ENCODE peak calls at places on chromosomes 3 and 15, in eight cellular contexts. I, Q, S, V, G, N, O and Y are unnamed samples.

GRCh38 chr3:167305340-167305739 is 74.8 kb downstream of the ZBBX start:
- DNase-seq in I (no peak), Q (no peak), S (no peak), V (no peak), G (no peak), N (no peak), O (no peak), Y (no peak)

GRCh38 chr15:32873292-32874114 is 155.7 kb downstream of the GREM1 start:
- DNase-seq in I (no peak), Q (no peak), S (no peak), V (no peak), G (no peak), N (no peak), O (no peak), Y (no peak)

GRCh38 chr3:102926618-102927017 is 491.8 kb downstream of the ZPLD1 start:
- DNase-seq in I (peak), Q (no peak), S (no peak), V (no peak), G (no peak), N (no peak), O (no peak), Y (no peak)

GRCh38 chr3:188749010-188749617 is 422.7 kb upstream of the TPRG1 start:
- DNase-seq in I (peak), Q (no peak), S (peak), V (peak), G (no peak), N (peak), O (no peak), Y (no peak)

GRCh38 chr3:184732133-184732532 is 20.3 kb upstream of the MAGEF1 start:
- DNase-seq in I (no peak), Q (no peak), S (no peak), V (no peak), G (no peak), N (no peak), O (no peak), Y (no peak)

GRCh38 chr3:54713455-54713854 is 214.4 kb downstream of the LRTM1 start:
- DNase-seq in I (peak), Q (no peak), S (no peak), V (no peak), G (no peak), N (no peak), O (no peak), Y (no peak)

GRCh38 chr15:70358011-70358819 is 260.5 kb upstream of the TLE3 start:
- DNase-seq in I (no peak), Q (no peak), S (no peak), V (no peak), G (no peak), N (no peak), O (no peak), Y (no peak)

GRCh38 chr3:128285042-128285924 is 132.0 kb downstream of the EEFSEC start:
- DNase-seq in I (no peak), Q (no peak), S (no peak), V (peak), G (no peak), N (no peak), O (no peak), Y (no peak)

GRCh38 chr15:44435893-44436667 is 8.7 kb downstream of the CTDSPL2 start:
- DNase-seq in I (no peak), Q (no peak), S (no peak), V (no peak), G (no peak), N (no peak), O (no peak), Y (no peak)

GRCh38 chr15:31264534-31265089 is 62.0 kb upstream of the KLF13 start:
- DNase-seq in I (no peak), Q (peak), S (no peak), V (no peak), G (no peak), N (no peak), O (no peak), Y (no peak)

GRCh38 chr3:192042116-192042515 is 581.2 kb downstream of the PYDC2 start:
- DNase-seq in I (no peak), Q (no peak), S (no peak), V (no peak), G (no peak), N (no peak), O (no peak), Y (no peak)

GRCh38 chr3:149736180-149737100 is 15.8 kb downstream of the COMMD2 start:
- DNase-seq in I (no peak), Q (no peak), S (no peak), V (no peak), G (no peak), N (no peak), O (peak), Y (no peak)

GRCh38 chr3:142501004-142501926 is 53.4 kb upstream of the XRN1 start:
- DNase-seq in I (no peak), Q (no peak), S (no peak), V (no peak), G (no peak), N (no peak), O (peak), Y (no peak)

GRCh38 chr15:74180689-74181602 is 7.4 kb downstream of the ISLR start:
- DNase-seq in I (no peak), Q (no peak), S (no peak), V (no peak), G (no peak), N (no peak), O (no peak), Y (no peak)

GRCh38 chr3:111768571-111769100 is 90.4 kb upstream of the PHLDB2 start:
- DNase-seq in I (no peak), Q (peak), S (no peak), V (no peak), G (no peak), N (no peak), O (peak), Y (no peak)

GRCh38 chr3:175274474-175275218 is 415.5 kb downstream of the NAALADL2 start:
- DNase-seq in I (peak), Q (no peak), S (no peak), V (no peak), G (no peak), N (no peak), O (no peak), Y (no peak)

GRCh38 chr3:37935756-37936666 is 54.6 kb upstream of the VILL start:
- DNase-seq in I (no peak), Q (peak), S (no peak), V (no peak), G (no peak), N (no peak), O (peak), Y (no peak)

GRCh38 chr3:59254433-59254832 is 204.6 kb upstream of the CFAP20DC start:
- DNase-seq in I (no peak), Q (no peak), S (no peak), V (no peak), G (no peak), N (no peak), O (no peak), Y (no peak)

GRCh38 chr3:155230382-155230781 is 63.1 kb downstream of the STRIT1 start:
- DNase-seq in I (no peak), Q (no peak), S (no peak), V (no peak), G (no peak), N (no peak), O (no peak), Y (no peak)

GRCh38 chr3:161070252-161070930 is 34.8 kb downstream of the B3GALNT1 start:
- DNase-seq in I (no peak), Q (no peak), S (no peak), V (no peak), G (no peak), N (no peak), O (no peak), Y (no peak)

GRCh38 chr3:195195321-195196209 is 75.4 kb downstream of the XXYLT1 start:
- DNase-seq in I (no peak), Q (no peak), S (no peak), V (no peak), G (no peak), N (no peak), O (no peak), Y (no peak)

GRCh38 chr3:127005864-127006500 is 23.1 kb downstream of the PLXNA1 start:
- DNase-seq in I (no peak), Q (no peak), S (no peak), V (no peak), G (no peak), N (no peak), O (peak), Y (no peak)

GRCh38 chr3:195911946-195912270 is 3.6 kb upstream of the TNK2 start:
- DNase-seq in I (peak), Q (no peak), S (no peak), V (no peak), G (no peak), N (no peak), O (no peak), Y (no peak)

GRCh38 chr3:195036203-195037016 is 234.5 kb downstream of the XXYLT1 start:
- DNase-seq in I (no peak), Q (no peak), S (no peak), V (no peak), G (no peak), N (no peak), O (no peak), Y (no peak)

GRCh38 chr3:126558336-126559071 is at the start of gene C3orf22:
- DNase-seq in I (no peak), Q (peak), S (no peak), V (no peak), G (peak), N (no peak), O (no peak), Y (no peak)

GRCh38 chr15:96225642-96226259 is 104.7 kb upstream of the NR2F2 start:
- DNase-seq in I (no peak), Q (no peak), S (no peak), V (no peak), G (no peak), N (no peak), O (no peak), Y (no peak)

GRCh38 chr3:186109897-186110803 is 1.3 kb upstream of the ETV5 start:
- DNase-seq in I (no peak), Q (peak), S (peak), V (peak), G (no peak), N (peak), O (peak), Y (no peak)

GRCh38 chr3:59247402-59247841 is 197.6 kb upstream of the CFAP20DC start:
- DNase-seq in I (no peak), Q (peak), S (no peak), V (no peak), G (no peak), N (no peak), O (no peak), Y (no peak)

GRCh38 chr3:58074997-58075396 is 66.8 kb downstream of the FLNB start:
- DNase-seq in I (no peak), Q (no peak), S (peak), V (no peak), G (no peak), N (no peak), O (no peak), Y (no peak)

GRCh38 chr3:169759256-169759655 is 5.6 kb downstream of the TERC start:
- DNase-seq in I (peak), Q (no peak), S (peak), V (no peak), G (no peak), N (no peak), O (peak), Y (no peak)

GRCh38 chr3:138493804-138494606 is 59.6 kb downstream of the ESYT3 start:
- DNase-seq in I (peak), Q (no peak), S (no peak), V (no peak), G (no peak), N (no peak), O (no peak), Y (no peak)

GRCh38 chr3:39141211-39141995 is 12.0 kb downstream of the CSRNP1 start:
- DNase-seq in I (no peak), Q (peak), S (no peak), V (no peak), G (no peak), N (no peak), O (no peak), Y (no peak)

GRCh38 chr3:137768361-137769320 is 4.5 kb downstream of the SOX14 start:
- DNase-seq in I (no peak), Q (no peak), S (no peak), V (peak), G (no peak), N (peak), O (no peak), Y (no peak)

GRCh38 chr3:106085998-106086397 is 217.2 kb upstream of the CBLB start:
- DNase-seq in I (no peak), Q (no peak), S (no peak), V (no peak), G (no peak), N (no peak), O (no peak), Y (no peak)

GRCh38 chr15:88006146-88006545 is 250.4 kb downstream of the NTRK3 start:
- DNase-seq in I (no peak), Q (no peak), S (no peak), V (no peak), G (no peak), N (no peak), O (no peak), Y (no peak)

GRCh38 chr15:55897560-55898336 is 95.7 kb downstream of the NEDD4 start:
- DNase-seq in I (peak), Q (peak), S (peak), V (no peak), G (peak), N (peak), O (peak), Y (peak)

GRCh38 chr3:45832691-45833090 is 9.2 kb downstream of the LZTFL1 start:
- DNase-seq in I (peak), Q (no peak), S (peak), V (no peak), G (no peak), N (no peak), O (no peak), Y (no peak)

GRCh38 chr3:132554437-132554836 is 42.6 kb upstream of the ACKR4 start:
- DNase-seq in I (no peak), Q (peak), S (no peak), V (no peak), G (no peak), N (no peak), O (peak), Y (no peak)

GRCh38 chr15:90535254-90535653 is 5.5 kb downstream of the CRTC3 start:
- DNase-seq in I (no peak), Q (no peak), S (no peak), V (no peak), G (no peak), N (no peak), O (no peak), Y (no peak)

DNA sequence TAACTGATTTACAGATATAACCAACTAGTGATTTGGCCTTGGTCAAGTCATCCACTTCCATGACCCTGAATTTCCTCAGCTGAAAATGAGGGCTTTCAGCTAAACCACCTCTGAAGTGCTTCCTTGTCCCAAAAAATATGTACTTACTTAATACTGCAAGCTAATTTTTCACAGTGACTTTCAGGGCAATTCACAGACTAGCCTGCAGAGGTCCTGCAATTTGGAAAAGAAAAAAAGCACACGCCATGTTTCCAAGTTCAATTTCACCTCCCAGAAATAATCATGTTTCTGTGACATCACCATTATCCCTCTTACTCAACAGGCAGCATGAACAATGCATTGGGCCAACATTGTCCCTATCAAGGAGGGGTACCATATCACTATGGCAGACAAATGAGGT is 218.2 kb downstream of the SHOX2 start:
- DNase-seq in I (peak), Q (no peak), S (no peak), V (no peak), G (no peak), N (no peak), O (no peak), Y (no peak)
- TF ChIP-seq CTCF in I (no peak), Q (no peak), S (no peak), V (no peak), G (peak), N (no peak), O (no peak), Y (no peak)

GRCh38 chr3:24237971-24238767 is 256.5 kb downstream of the THRB start:
- DNase-seq in I (peak), Q (no peak), S (peak), V (peak), G (peak), N (peak), O (peak), Y (no peak)
- TF ChIP-seq CTCF in I (peak), Q (peak), S (peak), V (peak), G (peak), N (peak), O (peak), Y (peak)

GRCh38 chr15:42705336-42705735 is 31.6 kb downstream of the CDAN1 start:
- DNase-seq in I (no peak), Q (no peak), S (no peak), V (no peak), G (no peak), N (no peak), O (no peak), Y (no peak)

GRCh38 chr15:42707068-42707467 is 29.9 kb downstream of the CDAN1 start:
- DNase-seq in I (no peak), Q (peak), S (no peak), V (no peak), G (no peak), N (no peak), O (no peak), Y (no peak)

GRCh38 chr15:42707873-42708544 is 28.9 kb downstream of the CDAN1 start:
- DNase-seq in I (no peak), Q (no peak), S (no peak), V (no peak), G (no peak), N (no peak), O (no peak), Y (no peak)

GRCh38 chr15:42704492-42704926 is 32.4 kb downstream of the CDAN1 start:
- DNase-seq in I (peak), Q (peak), S (peak), V (peak), G (peak), N (peak), O (peak), Y (peak)
- TF ChIP-seq CTCF in I (peak), Q (peak), S (peak), V (peak), G (peak), N (peak), O (peak), Y (peak)

GRCh38 chr3:64242435-64242834 is 17.2 kb upstream of the PRICKLE2 start:
- DNase-seq in I (no peak), Q (peak), S (no peak), V (no peak), G (no peak), N (no peak), O (no peak), Y (no peak)

GRCh38 chr3:64248247-64248646 is 23.0 kb upstream of the PRICKLE2 start:
- DNase-seq in I (no peak), Q (no peak), S (no peak), V (no peak), G (no peak), N (no peak), O (no peak), Y (no peak)

GRCh38 chr3:64240445-64240844 is 15.2 kb upstream of the PRICKLE2 start:
- DNase-seq in I (no peak), Q (no peak), S (no peak), V (no peak), G (no peak), N (peak), O (no peak), Y (no peak)

GRCh38 chr3:64240959-64241358 is 15.7 kb upstream of the PRICKLE2 start:
- DNase-seq in I (no peak), Q (no peak), S (no peak), V (no peak), G (no peak), N (no peak), O (no peak), Y (no peak)

DNA sequence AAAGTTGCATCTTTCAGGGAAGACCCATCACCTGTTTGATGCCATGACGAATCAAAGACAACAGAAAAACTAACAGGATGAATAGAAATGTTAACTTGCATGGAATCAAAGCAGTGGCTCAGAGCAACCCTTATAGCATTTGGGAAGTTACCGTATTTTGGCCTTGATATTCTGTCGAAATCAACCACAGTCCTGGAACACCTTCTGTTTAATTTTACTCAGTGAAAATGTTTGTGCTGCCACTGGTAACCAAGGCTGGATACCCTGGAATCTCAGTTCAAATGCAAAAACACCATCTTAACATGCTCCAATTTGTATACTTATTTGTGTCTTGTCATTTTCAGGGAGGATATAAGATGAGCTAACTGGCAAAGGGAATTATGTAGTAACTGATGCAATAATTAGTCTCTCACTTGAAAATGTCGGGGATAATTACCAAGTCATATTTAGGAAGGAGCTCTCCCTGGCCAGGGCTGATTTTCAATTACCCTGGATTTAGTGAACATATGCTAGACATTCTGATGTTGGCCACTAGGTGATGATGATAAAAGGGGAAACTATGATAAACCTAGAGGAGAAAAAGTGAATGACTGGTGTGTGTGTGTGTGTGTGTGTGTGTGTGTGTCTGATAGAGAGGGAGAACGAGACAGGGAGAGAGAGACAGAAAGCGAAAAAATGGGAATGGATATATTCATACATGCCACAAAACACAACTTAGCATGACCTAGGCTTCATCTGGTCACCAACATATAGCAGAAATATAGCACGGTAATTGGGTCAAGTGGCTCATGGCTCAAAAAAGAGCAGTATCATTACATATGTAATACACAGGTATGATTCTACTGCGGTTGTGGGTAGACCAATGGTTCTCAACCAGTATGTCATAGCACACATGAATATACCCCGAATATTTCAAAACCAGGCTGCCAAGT is 19.0 kb upstream of the PRICKLE2 start:
- DNase-seq in I (peak), Q (no peak), S (no peak), V (no peak), G (no peak), N (no peak), O (peak), Y (no peak)
- TF ChIP-seq CTCF in I (peak), Q (peak), S (no peak), V (peak), G (peak), N (no peak), O (peak), Y (peak)

DNA sequence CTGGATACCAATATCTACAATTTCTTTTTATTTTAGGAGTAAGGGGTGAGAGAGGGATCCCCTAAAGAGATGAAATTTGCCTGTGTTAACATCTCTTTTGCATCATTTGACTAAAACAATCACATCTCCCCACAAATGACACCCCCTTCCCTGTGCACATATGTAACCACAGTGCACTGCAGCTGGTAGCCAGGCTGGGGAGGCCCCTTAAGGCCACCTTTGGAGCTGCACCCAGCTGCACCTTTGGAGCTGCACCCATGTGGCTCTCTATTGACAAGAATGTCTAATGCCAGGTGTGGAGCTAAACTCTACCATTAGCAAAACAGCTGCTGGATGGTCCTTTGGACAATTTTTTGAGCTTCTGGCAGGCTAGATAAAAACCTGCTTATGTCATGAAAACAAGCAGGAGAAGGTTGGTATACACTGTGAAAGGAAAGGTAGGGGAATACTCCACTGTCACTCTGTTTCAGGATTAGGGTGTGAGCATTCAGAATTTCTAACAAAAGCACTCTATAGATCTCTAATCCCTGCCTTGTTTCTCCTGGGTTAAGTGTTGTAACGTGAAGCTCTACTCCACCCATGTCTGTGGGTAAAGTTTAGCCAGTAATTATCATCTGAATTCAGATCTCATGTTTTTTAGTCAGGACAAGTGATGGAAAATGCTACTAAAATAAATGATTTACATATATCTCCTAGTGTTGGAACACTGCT is 52.1 kb downstream of the TFG start:
- DNase-seq in I (peak), Q (no peak), S (peak), V (no peak), G (no peak), N (no peak), O (no peak), Y (no peak)
- TF ChIP-seq CTCF in I (no peak), Q (no peak), S (peak), V (no peak), G (peak), N (no peak), O (peak), Y (no peak)